ENCODE peak calls at places on chromosome 3, in six cellular contexts. One of them, this sample, is unnamed.

GRCh38 chr3:176584413-176585176 is 612.7 kb downstream of the TBL1XR1 start:
- DNase-seq in HCT116: no peak
- DNase-seq in kidney: no peak
- DNase-seq in SK-N-SH: no peak
- DNase-seq in tibial nerve: no peak
- DNase-seq in left ventricle myocardium inferior: no peak
- DNase-seq in this sample: no peak

GRCh38 chr3:157428957-157429356 is 7.7 kb upstream of the PTX3 start:
- DNase-seq in tibial nerve: no peak
- DNase-seq in kidney: no peak
- DNase-seq in HCT116: no peak
- DNase-seq in left ventricle myocardium inferior: no peak
- DNase-seq in SK-N-SH: no peak
- DNase-seq in this sample: no peak

GRCh38 chr3:55369491-55369890 is 117.6 kb downstream of the WNT5A start:
- DNase-seq in tibial nerve: no peak
- DNase-seq in kidney: no peak
- DNase-seq in SK-N-SH: no peak
- DNase-seq in left ventricle myocardium inferior: no peak
- DNase-seq in HCT116: no peak
- DNase-seq in this sample: no peak

GRCh38 chr3:99586680-99587079 is 51.7 kb upstream of the COL8A1 start:
- DNase-seq in left ventricle myocardium inferior: no peak
- DNase-seq in kidney: no peak
- DNase-seq in tibial nerve: no peak
- DNase-seq in SK-N-SH: no peak
- DNase-seq in HCT116: no peak
- DNase-seq in this sample: no peak

GRCh38 chr3:183306798-183307671 is 54.0 kb downstream of the B3GNT5 start:
- DNase-seq in kidney: peak; percentile 90
- DNase-seq in tibial nerve: peak; percentile 33
- DNase-seq in SK-N-SH: no peak
- DNase-seq in left ventricle myocardium inferior: peak; percentile 70
- DNase-seq in HCT116: no peak
- DNase-seq in this sample: peak; percentile 90

GRCh38 chr3:124873241-124873640 is 13.9 kb downstream of the ITGB5 start:
- DNase-seq in HCT116: no peak
- DNase-seq in SK-N-SH: no peak
- DNase-seq in kidney: no peak
- DNase-seq in tibial nerve: no peak
- DNase-seq in left ventricle myocardium inferior: no peak
- DNase-seq in this sample: no peak

GRCh38 chr3:172323894-172324590 is 124.2 kb downstream of the GHSR start:
- DNase-seq in kidney: no peak
- DNase-seq in tibial nerve: no peak
- DNase-seq in SK-N-SH: no peak
- DNase-seq in HCT116: no peak
- DNase-seq in left ventricle myocardium inferior: peak; percentile 34
- DNase-seq in this sample: peak; percentile 50

GRCh38 chr3:97821413-97821809 is 400 bp upstream of the CRYBG3 start:
- DNase-seq in tibial nerve: peak; percentile 12
- DNase-seq in kidney: peak; percentile 86
- DNase-seq in HCT116: no peak
- DNase-seq in SK-N-SH: peak; percentile 45
- DNase-seq in left ventricle myocardium inferior: peak; percentile 38
- DNase-seq in this sample: peak; percentile 59

GRCh38 chr3:192905980-192906678 is 11.5 kb downstream of the MB21D2 start:
- DNase-seq in tibial nerve: no peak
- DNase-seq in HCT116: no peak
- DNase-seq in left ventricle myocardium inferior: no peak
- DNase-seq in kidney: no peak
- DNase-seq in SK-N-SH: no peak
- DNase-seq in this sample: no peak

GRCh38 chr3:11924518-11924917 is 77.8 kb upstream of the TAMM41 start:
- DNase-seq in SK-N-SH: no peak
- DNase-seq in tibial nerve: no peak
- DNase-seq in kidney: no peak
- DNase-seq in HCT116: no peak
- DNase-seq in left ventricle myocardium inferior: no peak
- DNase-seq in this sample: no peak

GRCh38 chr3:18758047-18758704 is 333.0 kb upstream of the SATB1 start:
- DNase-seq in left ventricle myocardium inferior: no peak
- DNase-seq in kidney: no peak
- DNase-seq in SK-N-SH: peak; percentile 27
- DNase-seq in HCT116: peak; percentile 63
- DNase-seq in tibial nerve: no peak
- DNase-seq in this sample: no peak

GRCh38 chr3:127488141-127488672 is 102.3 kb downstream of the TPRA1 start:
- DNase-seq in tibial nerve: no peak
- DNase-seq in left ventricle myocardium inferior: no peak
- DNase-seq in HCT116: no peak
- DNase-seq in kidney: no peak
- DNase-seq in SK-N-SH: no peak
- DNase-seq in this sample: no peak

GRCh38 chr3:193095366-193095765 is 145.7 kb upstream of the PLAAT1 start:
- DNase-seq in kidney: no peak
- DNase-seq in left ventricle myocardium inferior: no peak
- DNase-seq in SK-N-SH: no peak
- DNase-seq in tibial nerve: no peak
- DNase-seq in HCT116: no peak
- DNase-seq in this sample: no peak

GRCh38 chr3:143763568-143764162 is 84.6 kb downstream of the SLC9A9 start:
- DNase-seq in SK-N-SH: no peak
- DNase-seq in kidney: no peak
- DNase-seq in left ventricle myocardium inferior: no peak
- DNase-seq in tibial nerve: no peak
- DNase-seq in HCT116: no peak
- DNase-seq in this sample: no peak

GRCh38 chr3:12541625-12542024 is 3.7 kb downstream of the MKRN2OS start:
- DNase-seq in left ventricle myocardium inferior: no peak
- DNase-seq in kidney: no peak
- DNase-seq in SK-N-SH: peak; percentile 18
- DNase-seq in HCT116: no peak
- DNase-seq in tibial nerve: no peak
- DNase-seq in this sample: no peak

GRCh38 chr3:192212979-192213378 is 514.4 kb downstream of the FGF12 start:
- DNase-seq in HCT116: no peak
- DNase-seq in tibial nerve: no peak
- DNase-seq in SK-N-SH: no peak
- DNase-seq in left ventricle myocardium inferior: no peak
- DNase-seq in kidney: no peak
- DNase-seq in this sample: no peak

GRCh38 chr3:184320099-184320445 is 5.7 kb downstream of the EIF4G1 start:
- DNase-seq in tibial nerve: peak; percentile 97
- DNase-seq in left ventricle myocardium inferior: peak; percentile 97
- DNase-seq in kidney: peak; percentile 99
- DNase-seq in HCT116: peak; percentile 83
- DNase-seq in SK-N-SH: peak; percentile 71
- DNase-seq in this sample: peak; percentile 98

GRCh38 chr3:21326704-21327103 is 424.3 kb downstream of the ZNF385D start:
- DNase-seq in left ventricle myocardium inferior: no peak
- DNase-seq in SK-N-SH: no peak
- DNase-seq in kidney: no peak
- DNase-seq in HCT116: no peak
- DNase-seq in tibial nerve: no peak
- DNase-seq in this sample: no peak
- H3K9me3 ChIP-seq in left ventricle myocardium inferior: no peaks in the 10 kb centered on the region
- H3K9me3 ChIP-seq in SK-N-SH: no peaks in the 10 kb centered on the region
- H3K9me3 ChIP-seq in kidney: no peaks in the 10 kb centered on the region
- H3K9me3 ChIP-seq in HCT116: no peaks in the 10 kb centered on the region
- H3K9me3 ChIP-seq in tibial nerve: no peaks in the 10 kb centered on the region
- H3K9me3 ChIP-seq in this sample: no peaks in the 10 kb centered on the region

DNA sequence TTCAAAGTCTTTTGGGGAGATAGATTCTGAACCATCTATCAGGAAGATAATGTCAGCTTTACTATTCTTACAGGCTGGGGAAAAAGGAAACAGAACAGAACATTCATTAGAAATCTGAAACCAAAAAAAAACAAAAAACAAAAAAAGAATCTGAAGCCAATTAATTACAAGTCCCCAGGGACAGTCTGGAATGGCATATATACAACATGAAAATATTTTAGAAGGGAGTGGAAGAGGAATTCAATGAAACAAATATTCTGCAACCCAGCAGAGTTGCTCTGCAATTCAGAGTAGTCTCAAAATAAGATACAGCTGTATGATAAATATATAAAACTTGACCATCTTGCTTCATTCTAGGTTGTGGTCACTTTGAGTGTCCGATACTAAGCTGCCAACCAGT is 41.7 kb upstream of the CAPN7 start:
- DNase-seq in kidney: no peak
- DNase-seq in tibial nerve: no peak
- DNase-seq in HCT116: no peak
- DNase-seq in SK-N-SH: no peak
- DNase-seq in left ventricle myocardium inferior: no peak
- DNase-seq in this sample: no peak
- H3K4me1 ChIP-seq in kidney: no peaks in the 10 kb centered on the region
- H3K4me1 ChIP-seq in tibial nerve: no peaks in the 10 kb centered on the region
- H3K4me1 ChIP-seq in HCT116: no peaks in the 10 kb centered on the region
- H3K4me1 ChIP-seq in SK-N-SH: no peaks in the 10 kb centered on the region
- H3K4me1 ChIP-seq in left ventricle myocardium inferior: no peaks in the 10 kb centered on the region
- H3K4me1 ChIP-seq in this sample: no peaks in the 10 kb centered on the region

GRCh38 chr3:116444099-116444700 is 1.1 kb downstream of the LSAMP start:
- DNase-seq in SK-N-SH: no peak
- DNase-seq in kidney: no peak
- DNase-seq in tibial nerve: no peak
- DNase-seq in HCT116: no peak
- DNase-seq in left ventricle myocardium inferior: no peak
- DNase-seq in this sample: no peak

GRCh38 chr3:116445291-116445841 is at the start of gene LSAMP:
- DNase-seq in left ventricle myocardium inferior: no peak
- DNase-seq in HCT116: no peak
- DNase-seq in SK-N-SH: peak; percentile 76
- DNase-seq in kidney: peak; percentile 52
- DNase-seq in tibial nerve: no peak
- DNase-seq in this sample: peak; percentile 72

GRCh38 chr3:116446037-116446436 is 750 bp upstream of the LSAMP start:
- DNase-seq in HCT116: no peak
- DNase-seq in left ventricle myocardium inferior: no peak
- DNase-seq in tibial nerve: no peak
- DNase-seq in SK-N-SH: no peak
- DNase-seq in kidney: no peak
- DNase-seq in this sample: no peak

GRCh38 chr3:116443096-116443793 is 2.0 kb downstream of the LSAMP start:
- DNase-seq in HCT116: no peak
- DNase-seq in kidney: no peak
- DNase-seq in SK-N-SH: peak; percentile 29
- DNase-seq in tibial nerve: no peak
- DNase-seq in left ventricle myocardium inferior: no peak
- DNase-seq in this sample: no peak

DNA sequence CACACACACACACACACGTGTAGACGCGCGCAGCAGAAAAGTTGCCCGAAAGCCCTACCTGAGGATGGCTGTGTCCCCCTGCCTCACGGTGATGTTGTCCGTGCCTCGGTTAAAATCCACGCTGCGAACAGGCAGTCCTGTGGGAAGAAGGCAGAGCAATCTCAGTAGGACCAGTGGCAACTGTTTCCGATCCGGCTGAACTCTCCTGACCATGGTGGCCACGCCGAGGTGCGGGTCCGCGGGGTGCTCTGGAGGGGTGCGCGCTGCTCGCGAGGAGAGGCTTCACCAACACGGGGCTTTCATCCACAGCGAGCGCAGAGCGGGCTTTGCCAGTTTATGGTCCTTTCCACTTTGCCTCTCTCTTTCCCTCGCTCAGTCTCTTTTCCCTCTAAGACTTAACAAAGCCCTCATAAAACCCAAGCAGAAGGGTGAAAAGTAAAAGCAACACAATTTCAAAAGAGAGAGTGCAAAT is 432 bp downstream of the LSAMP start:
- DNase-seq in kidney: peak; percentile 75
- DNase-seq in left ventricle myocardium inferior: no peak
- DNase-seq in tibial nerve: no peak
- DNase-seq in SK-N-SH: peak; percentile 59
- DNase-seq in HCT116: no peak
- DNase-seq in this sample: peak; percentile 34
- H3K4me3 ChIP-seq in kidney: peak overlapping the region; percentile 37
- H3K4me3 ChIP-seq in left ventricle myocardium inferior: peak overlapping the region; percentile 56
- H3K4me3 ChIP-seq in tibial nerve: peak overlapping the region; percentile 54
- H3K4me3 ChIP-seq in SK-N-SH: peak overlapping the region; percentile 63
- H3K4me3 ChIP-seq in HCT116: no peak overlapping the region
- H3K4me3 ChIP-seq in this sample: no peak overlapping the region

GRCh38 chr3:129919357-129919756 is 25.8 kb upstream of the TMCC1 start:
- DNase-seq in kidney: no peak
- DNase-seq in SK-N-SH: no peak
- DNase-seq in tibial nerve: no peak
- DNase-seq in HCT116: no peak
- DNase-seq in left ventricle myocardium inferior: no peak
- DNase-seq in this sample: no peak

GRCh38 chr3:129917423-129918007 is 24.0 kb upstream of the TMCC1 start:
- DNase-seq in tibial nerve: no peak
- DNase-seq in kidney: no peak
- DNase-seq in HCT116: no peak
- DNase-seq in SK-N-SH: no peak
- DNase-seq in left ventricle myocardium inferior: no peak
- DNase-seq in this sample: no peak

GRCh38 chr3:129918461-129918860 is 24.9 kb upstream of the TMCC1 start:
- DNase-seq in left ventricle myocardium inferior: no peak
- DNase-seq in kidney: no peak
- DNase-seq in HCT116: no peak
- DNase-seq in SK-N-SH: no peak
- DNase-seq in tibial nerve: no peak
- DNase-seq in this sample: no peak

DNA sequence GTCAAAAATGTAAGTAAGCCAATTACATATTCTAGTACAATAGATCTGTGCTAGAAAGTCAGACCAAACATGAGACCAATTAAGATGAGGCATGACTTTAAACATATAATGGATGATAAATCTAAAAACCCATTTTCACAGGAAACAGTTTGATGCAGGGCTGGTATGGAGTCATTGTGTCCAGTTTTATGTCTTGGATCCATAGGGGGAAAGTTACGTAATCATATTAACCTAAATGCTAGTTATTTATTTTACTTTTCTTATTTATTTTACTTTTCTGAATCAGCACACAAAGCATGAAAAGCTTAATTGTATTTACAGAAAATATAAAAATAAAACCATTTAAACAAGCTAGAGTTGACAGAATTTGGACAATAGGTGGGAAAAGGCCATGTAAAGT is 26.3 kb upstream of the TMCC1 start:
- DNase-seq in tibial nerve: no peak
- DNase-seq in kidney: no peak
- DNase-seq in left ventricle myocardium inferior: no peak
- DNase-seq in SK-N-SH: no peak
- DNase-seq in HCT116: no peak
- DNase-seq in this sample: no peak
- H3K9me3 ChIP-seq in tibial nerve: peaks cover 12% of the 10 kb centered on the region
- H3K9me3 ChIP-seq in kidney: peaks cover 26% of the 10 kb centered on the region
- H3K9me3 ChIP-seq in left ventricle myocardium inferior: peaks cover 75% of the 10 kb centered on the region
- H3K9me3 ChIP-seq in SK-N-SH: peaks cover 12% of the 10 kb centered on the region
- H3K9me3 ChIP-seq in HCT116: peaks cover 19% of the 10 kb centered on the region
- H3K9me3 ChIP-seq in this sample: peaks cover 22% of the 10 kb centered on the region

GRCh38 chr3:195885036-195885871 is 23.1 kb downstream of the TNK2 start:
- DNase-seq in SK-N-SH: no peak
- DNase-seq in HCT116: no peak
- DNase-seq in left ventricle myocardium inferior: peak; percentile 49
- DNase-seq in kidney: peak; percentile 77
- DNase-seq in tibial nerve: no peak
- DNase-seq in this sample: peak; percentile 73
- H3K4me1 ChIP-seq in SK-N-SH: peaks cover 6% of the 10 kb centered on the region
- H3K4me1 ChIP-seq in HCT116: no peaks in the 10 kb centered on the region
- H3K4me1 ChIP-seq in left ventricle myocardium inferior: peaks cover 45% of the 10 kb centered on the region
- H3K4me1 ChIP-seq in kidney: peaks cover 5% of the 10 kb centered on the region
- H3K4me1 ChIP-seq in tibial nerve: no peaks in the 10 kb centered on the region
- H3K4me1 ChIP-seq in this sample: no peaks in the 10 kb centered on the region

This sample was measured in aorta.